ENCODE peak calls at places on chromosomes 2 and 18, in seven cellular contexts. One of them, this sample, is unnamed.

GRCh38 chr2:135182190-135182589 is 130.1 kb downstream of the RAB3GAP1 start:
- DNase-seq in AG08395: no peak
- DNase-seq in upper lobe of right lung: no peak
- DNase-seq in NCI-H1092: no peak
- DNase-seq in CD8-positive, alpha-beta memory T cell: no peak
- DNase-seq in left ventricle myocardium inferior: no peak
- DNase-seq in dermis microvascular lymphatic vessel endothelial cell: no peak
- DNase-seq in this sample: no peak

GRCh38 chr2:216056739-216057138 is 24.9 kb downstream of the PECR start:
- DNase-seq in AG08395: no peak
- DNase-seq in upper lobe of right lung: no peak
- DNase-seq in NCI-H1092: no peak
- DNase-seq in CD8-positive, alpha-beta memory T cell: no peak
- DNase-seq in left ventricle myocardium inferior: no peak
- DNase-seq in dermis microvascular lymphatic vessel endothelial cell: no peak
- DNase-seq in this sample: no peak

GRCh38 chr18:9218052-9218451 is 81.5 kb downstream of the ANKRD12 start:
- DNase-seq in AG08395: no peak
- DNase-seq in upper lobe of right lung: no peak
- DNase-seq in NCI-H1092: no peak
- DNase-seq in CD8-positive, alpha-beta memory T cell: no peak
- DNase-seq in left ventricle myocardium inferior: no peak
- DNase-seq in dermis microvascular lymphatic vessel endothelial cell: no peak
- DNase-seq in this sample: no peak

GRCh38 chr2:6692819-6693218 is 172.9 kb downstream of the CMPK2 start:
- DNase-seq in AG08395: no peak
- DNase-seq in upper lobe of right lung: no peak
- DNase-seq in NCI-H1092: no peak
- DNase-seq in CD8-positive, alpha-beta memory T cell: no peak
- DNase-seq in left ventricle myocardium inferior: no peak
- DNase-seq in dermis microvascular lymphatic vessel endothelial cell: no peak
- DNase-seq in this sample: no peak

GRCh38 chr2:71462056-71462605 is 8.8 kb downstream of the DYSF start:
- DNase-seq in AG08395: no peak
- DNase-seq in upper lobe of right lung: peak
- DNase-seq in NCI-H1092: no peak
- DNase-seq in CD8-positive, alpha-beta memory T cell: no peak
- DNase-seq in left ventricle myocardium inferior: no peak
- DNase-seq in dermis microvascular lymphatic vessel endothelial cell: no peak
- DNase-seq in this sample: no peak

GRCh38 chr2:236656721-236657120 is 87.1 kb downstream of the ACKR3 start:
- DNase-seq in AG08395: no peak
- DNase-seq in upper lobe of right lung: no peak
- DNase-seq in NCI-H1092: no peak
- DNase-seq in CD8-positive, alpha-beta memory T cell: no peak
- DNase-seq in left ventricle myocardium inferior: no peak
- DNase-seq in dermis microvascular lymphatic vessel endothelial cell: no peak
- DNase-seq in this sample: no peak

GRCh38 chr2:239747274-239747673 is 277.9 kb downstream of the NDUFA10 start:
- DNase-seq in AG08395: no peak
- DNase-seq in upper lobe of right lung: no peak
- DNase-seq in NCI-H1092: no peak
- DNase-seq in CD8-positive, alpha-beta memory T cell: no peak
- DNase-seq in left ventricle myocardium inferior: no peak
- DNase-seq in dermis microvascular lymphatic vessel endothelial cell: no peak
- DNase-seq in this sample: no peak

GRCh38 chr2:232406556-232407310 is at the start of gene ALPG:
- DNase-seq in AG08395: no peak
- DNase-seq in upper lobe of right lung: peak
- DNase-seq in NCI-H1092: no peak
- DNase-seq in CD8-positive, alpha-beta memory T cell: no peak
- DNase-seq in left ventricle myocardium inferior: no peak
- DNase-seq in dermis microvascular lymphatic vessel endothelial cell: no peak
- DNase-seq in this sample: no peak

GRCh38 chr18:43797347-43797746 is 520.1 kb upstream of the SYT4 start:
- DNase-seq in AG08395: no peak
- DNase-seq in upper lobe of right lung: no peak
- DNase-seq in NCI-H1092: no peak
- DNase-seq in CD8-positive, alpha-beta memory T cell: no peak
- DNase-seq in left ventricle myocardium inferior: no peak
- DNase-seq in dermis microvascular lymphatic vessel endothelial cell: no peak
- DNase-seq in this sample: no peak

GRCh38 chr2:45753381-45753780 is 101.9 kb downstream of the PRKCE start:
- DNase-seq in AG08395: no peak
- DNase-seq in upper lobe of right lung: no peak
- DNase-seq in NCI-H1092: no peak
- DNase-seq in CD8-positive, alpha-beta memory T cell: no peak
- DNase-seq in left ventricle myocardium inferior: no peak
- DNase-seq in dermis microvascular lymphatic vessel endothelial cell: no peak
- DNase-seq in this sample: no peak

GRCh38 chr2:219010162-219010756 is 17.0 kb upstream of the CRYBA2 start:
- DNase-seq in AG08395: no peak
- DNase-seq in upper lobe of right lung: no peak
- DNase-seq in NCI-H1092: no peak
- DNase-seq in CD8-positive, alpha-beta memory T cell: no peak
- DNase-seq in left ventricle myocardium inferior: no peak
- DNase-seq in dermis microvascular lymphatic vessel endothelial cell: no peak
- DNase-seq in this sample: no peak

GRCh38 chr2:55120634-55121359 is 70.5 kb upstream of the RTN4 start:
- DNase-seq in AG08395: peak
- DNase-seq in upper lobe of right lung: peak
- DNase-seq in NCI-H1092: no peak
- DNase-seq in CD8-positive, alpha-beta memory T cell: no peak
- DNase-seq in left ventricle myocardium inferior: peak
- DNase-seq in dermis microvascular lymphatic vessel endothelial cell: no peak
- DNase-seq in this sample: no peak

GRCh38 chr2:189526936-189527654 is 53.5 kb downstream of the SLC40A1 start:
- DNase-seq in AG08395: no peak
- DNase-seq in upper lobe of right lung: no peak
- DNase-seq in NCI-H1092: no peak
- DNase-seq in CD8-positive, alpha-beta memory T cell: no peak
- DNase-seq in left ventricle myocardium inferior: no peak
- DNase-seq in dermis microvascular lymphatic vessel endothelial cell: no peak
- DNase-seq in this sample: no peak

GRCh38 chr2:44189104-44189503 is 20.4 kb downstream of the PPM1B start:
- DNase-seq in AG08395: no peak
- DNase-seq in upper lobe of right lung: no peak
- DNase-seq in NCI-H1092: no peak
- DNase-seq in CD8-positive, alpha-beta memory T cell: no peak
- DNase-seq in left ventricle myocardium inferior: no peak
- DNase-seq in dermis microvascular lymphatic vessel endothelial cell: no peak
- DNase-seq in this sample: no peak

GRCh38 chr2:195559431-195559914 is 97.6 kb upstream of the SLC39A10 start:
- DNase-seq in AG08395: peak
- DNase-seq in upper lobe of right lung: no peak
- DNase-seq in NCI-H1092: no peak
- DNase-seq in CD8-positive, alpha-beta memory T cell: peak
- DNase-seq in left ventricle myocardium inferior: no peak
- DNase-seq in dermis microvascular lymphatic vessel endothelial cell: no peak
- DNase-seq in this sample: peak

GRCh38 chr2:215447673-215448081 is 11.8 kb upstream of the FN1 start:
- DNase-seq in AG08395: no peak
- DNase-seq in upper lobe of right lung: no peak
- DNase-seq in NCI-H1092: no peak
- DNase-seq in CD8-positive, alpha-beta memory T cell: no peak
- DNase-seq in left ventricle myocardium inferior: no peak
- DNase-seq in dermis microvascular lymphatic vessel endothelial cell: no peak
- DNase-seq in this sample: no peak

GRCh38 chr2:70513751-70514150 is 39.9 kb downstream of the TGFA start:
- DNase-seq in AG08395: no peak
- DNase-seq in upper lobe of right lung: no peak
- DNase-seq in NCI-H1092: no peak
- DNase-seq in CD8-positive, alpha-beta memory T cell: no peak
- DNase-seq in left ventricle myocardium inferior: no peak
- DNase-seq in dermis microvascular lymphatic vessel endothelial cell: no peak
- DNase-seq in this sample: no peak

GRCh38 chr18:33578371-33579146 is 540 bp downstream of the ASXL3 start:
- DNase-seq in AG08395: peak
- DNase-seq in upper lobe of right lung: peak
- DNase-seq in NCI-H1092: peak
- DNase-seq in CD8-positive, alpha-beta memory T cell: no peak
- DNase-seq in left ventricle myocardium inferior: peak
- DNase-seq in dermis microvascular lymphatic vessel endothelial cell: no peak
- DNase-seq in this sample: no peak

GRCh38 chr2:241772063-241772499 is 4.5 kb upstream of the GAL3ST2 start:
- DNase-seq in AG08395: no peak
- DNase-seq in upper lobe of right lung: no peak
- DNase-seq in NCI-H1092: no peak
- DNase-seq in CD8-positive, alpha-beta memory T cell: no peak
- DNase-seq in left ventricle myocardium inferior: no peak
- DNase-seq in dermis microvascular lymphatic vessel endothelial cell: no peak
- DNase-seq in this sample: no peak

GRCh38 chr18:29491907-29492306 is 1315.0 kb upstream of the CDH2 start:
- DNase-seq in AG08395: no peak
- DNase-seq in upper lobe of right lung: no peak
- DNase-seq in NCI-H1092: no peak
- DNase-seq in CD8-positive, alpha-beta memory T cell: no peak
- DNase-seq in left ventricle myocardium inferior: no peak
- DNase-seq in dermis microvascular lymphatic vessel endothelial cell: no peak
- DNase-seq in this sample: no peak

GRCh38 chr2:135839713-135840112 is 2.7 kb upstream of the LCT start:
- DNase-seq in AG08395: peak
- DNase-seq in upper lobe of right lung: no peak
- DNase-seq in NCI-H1092: no peak
- DNase-seq in CD8-positive, alpha-beta memory T cell: no peak
- DNase-seq in left ventricle myocardium inferior: no peak
- DNase-seq in dermis microvascular lymphatic vessel endothelial cell: peak
- DNase-seq in this sample: peak

GRCh38 chr2:108847000-108847399 is 60.4 kb downstream of the CCDC138 start:
- DNase-seq in AG08395: no peak
- DNase-seq in upper lobe of right lung: no peak
- DNase-seq in NCI-H1092: no peak
- DNase-seq in CD8-positive, alpha-beta memory T cell: no peak
- DNase-seq in left ventricle myocardium inferior: no peak
- DNase-seq in dermis microvascular lymphatic vessel endothelial cell: no peak
- DNase-seq in this sample: no peak

GRCh38 chr2:121805767-121806145 is 50.3 kb downstream of the TSN start:
- DNase-seq in AG08395: no peak
- DNase-seq in upper lobe of right lung: no peak
- DNase-seq in NCI-H1092: no peak
- DNase-seq in CD8-positive, alpha-beta memory T cell: no peak
- DNase-seq in left ventricle myocardium inferior: no peak
- DNase-seq in dermis microvascular lymphatic vessel endothelial cell: no peak
- DNase-seq in this sample: no peak

GRCh38 chr2:133841905-133842304 is 273.6 kb upstream of the NCKAP5 start:
- DNase-seq in AG08395: peak
- DNase-seq in upper lobe of right lung: no peak
- DNase-seq in NCI-H1092: no peak
- DNase-seq in CD8-positive, alpha-beta memory T cell: no peak
- DNase-seq in left ventricle myocardium inferior: no peak
- DNase-seq in dermis microvascular lymphatic vessel endothelial cell: no peak
- DNase-seq in this sample: peak

GRCh38 chr18:7872569-7872968 is 305.5 kb downstream of the PTPRM start:
- DNase-seq in AG08395: peak
- DNase-seq in upper lobe of right lung: no peak
- DNase-seq in NCI-H1092: no peak
- DNase-seq in CD8-positive, alpha-beta memory T cell: no peak
- DNase-seq in left ventricle myocardium inferior: no peak
- DNase-seq in dermis microvascular lymphatic vessel endothelial cell: peak
- DNase-seq in this sample: no peak

GRCh38 chr2:138003411-138003810 is 39.1 kb downstream of the HNMT start:
- DNase-seq in AG08395: no peak
- DNase-seq in upper lobe of right lung: no peak
- DNase-seq in NCI-H1092: no peak
- DNase-seq in CD8-positive, alpha-beta memory T cell: no peak
- DNase-seq in left ventricle myocardium inferior: no peak
- DNase-seq in dermis microvascular lymphatic vessel endothelial cell: no peak
- DNase-seq in this sample: no peak

GRCh38 chr18:23519725-23520124 is 16.4 kb downstream of the RMC1 start:
- DNase-seq in AG08395: no peak
- DNase-seq in upper lobe of right lung: no peak
- DNase-seq in NCI-H1092: no peak
- DNase-seq in CD8-positive, alpha-beta memory T cell: no peak
- DNase-seq in left ventricle myocardium inferior: no peak
- DNase-seq in dermis microvascular lymphatic vessel endothelial cell: peak
- DNase-seq in this sample: no peak

GRCh38 chr2:216030210-216030609 is 16.9 kb upstream of the MREG start:
- DNase-seq in AG08395: no peak
- DNase-seq in upper lobe of right lung: no peak
- DNase-seq in NCI-H1092: no peak
- DNase-seq in CD8-positive, alpha-beta memory T cell: no peak
- DNase-seq in left ventricle myocardium inferior: no peak
- DNase-seq in dermis microvascular lymphatic vessel endothelial cell: no peak
- DNase-seq in this sample: no peak

GRCh38 chr2:240561325-240561971 is 1.3 kb downstream of the DUSP28 start:
- DNase-seq in AG08395: no peak
- DNase-seq in upper lobe of right lung: no peak
- DNase-seq in NCI-H1092: no peak
- DNase-seq in CD8-positive, alpha-beta memory T cell: no peak
- DNase-seq in left ventricle myocardium inferior: no peak
- DNase-seq in dermis microvascular lymphatic vessel endothelial cell: no peak
- DNase-seq in this sample: no peak

GRCh38 chr2:85457877-85458316 is 39.4 kb downstream of the SH2D6 start:
- DNase-seq in AG08395: peak
- DNase-seq in upper lobe of right lung: no peak
- DNase-seq in NCI-H1092: no peak
- DNase-seq in CD8-positive, alpha-beta memory T cell: no peak
- DNase-seq in left ventricle myocardium inferior: no peak
- DNase-seq in dermis microvascular lymphatic vessel endothelial cell: no peak
- DNase-seq in this sample: no peak

GRCh38 chr18:61308795-61309393 is 24.3 kb upstream of the CDH20 start:
- DNase-seq in AG08395: no peak
- DNase-seq in upper lobe of right lung: no peak
- DNase-seq in NCI-H1092: no peak
- DNase-seq in CD8-positive, alpha-beta memory T cell: no peak
- DNase-seq in left ventricle myocardium inferior: no peak
- DNase-seq in dermis microvascular lymphatic vessel endothelial cell: no peak
- DNase-seq in this sample: no peak

GRCh38 chr2:240595381-240596079 is 9.0 kb downstream of the CAPN10 start:
- DNase-seq in AG08395: peak
- DNase-seq in upper lobe of right lung: peak
- DNase-seq in NCI-H1092: no peak
- DNase-seq in CD8-positive, alpha-beta memory T cell: no peak
- DNase-seq in left ventricle myocardium inferior: no peak
- DNase-seq in dermis microvascular lymphatic vessel endothelial cell: no peak
- DNase-seq in this sample: no peak

GRCh38 chr2:67938053-67938452 is 124.8 kb downstream of the C1D start:
- DNase-seq in AG08395: peak
- DNase-seq in upper lobe of right lung: no peak
- DNase-seq in NCI-H1092: no peak
- DNase-seq in CD8-positive, alpha-beta memory T cell: no peak
- DNase-seq in left ventricle myocardium inferior: no peak
- DNase-seq in dermis microvascular lymphatic vessel endothelial cell: no peak
- DNase-seq in this sample: no peak

GRCh38 chr2:121284424-121285076 is 452 bp downstream of the TFCP2L1 start:
- DNase-seq in AG08395: no peak
- DNase-seq in upper lobe of right lung: peak
- DNase-seq in NCI-H1092: no peak
- DNase-seq in CD8-positive, alpha-beta memory T cell: no peak
- DNase-seq in left ventricle myocardium inferior: no peak
- DNase-seq in dermis microvascular lymphatic vessel endothelial cell: no peak
- DNase-seq in this sample: no peak

GRCh38 chr18:67151366-67151765 is 365.2 kb downstream of the DSEL start:
- DNase-seq in AG08395: no peak
- DNase-seq in upper lobe of right lung: no peak
- DNase-seq in NCI-H1092: no peak
- DNase-seq in CD8-positive, alpha-beta memory T cell: no peak
- DNase-seq in left ventricle myocardium inferior: no peak
- DNase-seq in dermis microvascular lymphatic vessel endothelial cell: no peak
- DNase-seq in this sample: no peak

GRCh38 chr18:60978338-60978737 is 354.9 kb upstream of the CDH20 start:
- DNase-seq in AG08395: peak
- DNase-seq in upper lobe of right lung: no peak
- DNase-seq in NCI-H1092: no peak
- DNase-seq in CD8-positive, alpha-beta memory T cell: no peak
- DNase-seq in left ventricle myocardium inferior: no peak
- DNase-seq in dermis microvascular lymphatic vessel endothelial cell: no peak
- DNase-seq in this sample: peak